ENCODE peak calls at places on chromosomes 4 and X, in ten cellular contexts. Y, U, X, Q, L, Z, R, M, G and B are unnamed samples.

GRCh38 chr4:2058264-2059033 is 678 bp upstream of the NAT8L start:
- DNase-seq in R (peak; percentile 11), M (peak; percentile 64), Y (no peak), Q (no peak), X (no peak), U (peak; percentile 75), Z (no peak), G (no peak), L (no peak), B (no peak)

GRCh38 chrX:134764202-134764785 is 106.0 kb upstream of the PLAC1 start:
- DNase-seq in X (no peak), G (peak; percentile 12), L (no peak), M (no peak), Z (no peak), U (no peak), R (no peak), Q (no peak), Y (peak; percentile 68), B (no peak)

GRCh38 chrX:30863969-30864368 is 25.1 kb downstream of the TAB3 start:
- DNase-seq in G (no peak), M (no peak), L (no peak), Q (no peak), Z (no peak), R (no peak), U (no peak), X (no peak), Y (no peak), B (no peak)

GRCh38 chrX:101803451-101803850 is 128.4 kb downstream of the ZMAT1 start:
- DNase-seq in M (no peak), X (no peak), G (peak; percentile 21), Z (no peak), Y (peak; percentile 13), L (peak; percentile 18), R (no peak), U (no peak), Q (no peak), B (no peak)

GRCh38 chrX:87517571-87518141 is at the start of gene KLHL4:
- DNase-seq in Y (peak; percentile 81), Z (no peak), M (peak; percentile 18), R (no peak), U (peak; percentile 89), Q (no peak), L (peak; percentile 93), G (peak; percentile 92), X (peak; percentile 38), B (peak; percentile 23)

GRCh38 chr4:172850838-172851237 is 317.8 kb upstream of the GALNT7 start:
- DNase-seq in Z (no peak), R (no peak), U (no peak), M (no peak), Q (no peak), X (no peak), L (peak; percentile 73), G (peak; percentile 69), Y (peak; percentile 92), B (no peak)

GRCh38 chr4:98203406-98204235 is 57.6 kb upstream of the RAP1GDS1 start:
- DNase-seq in U (peak; percentile 8), X (no peak), R (no peak), Q (no peak), Y (no peak), M (no peak), G (no peak), L (no peak), Z (no peak), B (no peak)

GRCh38 chr4:69999420-69999819 is 3.7 kb downstream of the STATH start:
- DNase-seq in X (no peak), Z (no peak), M (no peak), G (peak; percentile 1), R (no peak), L (peak; percentile 1), U (no peak), Q (no peak), Y (peak; percentile 63), B (no peak)

GRCh38 chr4:71004281-71004851 is 10.9 kb downstream of the DCK start:
- DNase-seq in R (no peak), X (peak; percentile 41), Z (no peak), U (peak; percentile 62), L (no peak), Q (no peak), Y (no peak), M (no peak), G (no peak), B (no peak)

GRCh38 chr4:4721636-4722035 is 137.8 kb upstream of the MSX1 start:
- DNase-seq in Q (no peak), R (no peak), Z (no peak), M (no peak), X (no peak), L (no peak), U (no peak), Y (no peak), G (no peak), B (no peak)

GRCh38 chr4:4720671-4721070 is 138.8 kb upstream of the MSX1 start:
- DNase-seq in Q (no peak), L (no peak), M (no peak), U (no peak), G (no peak), Z (no peak), Y (no peak), R (no peak), X (no peak), B (no peak)

GRCh38 chr4:4727536-4727935 is 131.9 kb upstream of the MSX1 start:
- DNase-seq in U (no peak), R (no peak), M (no peak), G (no peak), L (no peak), X (no peak), Y (no peak), Z (no peak), Q (no peak), B (no peak)

GRCh38 chr4:4730214-4730613 is 129.3 kb upstream of the MSX1 start:
- DNase-seq in Q (no peak), Y (no peak), Z (no peak), G (peak; percentile 30), R (no peak), L (no peak), M (no peak), X (no peak), U (no peak), B (no peak)

DNA sequence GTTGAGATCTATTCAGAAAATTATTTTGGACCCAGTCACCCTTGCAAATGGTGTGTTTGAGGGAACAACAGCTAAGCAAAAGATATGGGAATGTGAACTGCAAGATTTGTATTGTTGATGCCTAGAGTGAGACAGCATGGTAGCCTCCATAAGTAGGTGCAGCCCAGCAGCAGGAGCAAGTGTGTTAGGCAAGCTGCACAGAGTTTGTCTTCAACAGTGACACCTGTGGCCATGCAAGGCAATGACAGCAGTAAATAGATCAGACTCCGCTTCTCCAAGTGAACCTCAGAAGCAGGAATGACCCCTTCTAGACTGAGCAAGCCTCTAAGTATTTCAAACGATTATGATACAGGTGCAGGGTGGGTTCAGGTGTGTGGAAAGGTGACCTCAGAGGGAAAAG is 133.4 kb upstream of the MSX1 start:
- DNase-seq in Y (no peak), G (no peak), L (no peak), U (no peak), R (no peak), X (no peak), Q (no peak), M (no peak), Z (no peak), B (no peak)
- TF ChIP-seq CTCF in Y (peak; percentile 22), G (peak; percentile 24), L (peak; percentile 24), U (peak; percentile 22), R (no peak), X (peak; percentile 44), Q (no peak), M (peak; percentile 31), Z (peak; percentile 13), B (no peak)

DNA sequence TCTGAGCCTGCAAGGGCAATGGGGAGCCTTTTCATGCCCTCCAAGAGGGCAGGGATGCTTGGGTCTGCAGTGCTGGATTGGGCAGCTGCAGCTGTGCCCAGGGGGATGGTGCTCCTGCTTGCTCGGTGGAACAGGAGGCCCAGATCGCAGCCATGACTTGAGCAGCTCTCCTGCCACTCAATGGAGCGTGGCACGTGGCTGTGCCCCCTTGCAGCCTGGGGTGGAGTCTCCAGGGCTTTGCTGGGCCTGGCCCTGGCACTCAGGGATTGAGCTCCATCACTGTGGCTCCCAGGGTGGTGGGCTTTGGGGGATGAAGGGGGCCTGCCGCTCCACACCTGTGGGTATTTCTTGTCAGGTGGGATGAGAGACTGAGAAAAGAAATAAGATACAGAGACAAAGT is 53.4 kb upstream of the IBSP start:
- DNase-seq in L (no peak), M (no peak), Q (no peak), X (no peak), Z (no peak), U (no peak), R (no peak), G (no peak), Y (no peak), B (no peak)
- TF ChIP-seq CTCF in L (no peak), M (no peak), Q (no peak), X (no peak), Z (no peak), U (no peak), R (no peak), G (no peak), Y (no peak), B (no peak)

GRCh38 chr4:184907810-184908209 is 82.0 kb upstream of the ACSL1 start:
- DNase-seq in R (no peak), Q (no peak), U (no peak), Z (no peak), Y (no peak), L (no peak), X (no peak), G (no peak), M (no peak), B (no peak)

GRCh38 chr4:184902550-184902949 is 76.8 kb upstream of the ACSL1 start:
- DNase-seq in Q (no peak), M (no peak), X (no peak), U (no peak), Y (no peak), G (no peak), L (no peak), Z (no peak), R (no peak), B (no peak)

GRCh38 chr4:184906480-184907097 is 80.8 kb upstream of the ACSL1 start:
- DNase-seq in Y (peak; percentile 27), M (no peak), G (no peak), U (no peak), Q (no peak), Z (no peak), L (no peak), X (no peak), R (no peak), B (no peak)

GRCh38 chr4:184911310-184911709 is 85.5 kb upstream of the ACSL1 start:
- DNase-seq in G (peak; percentile 51), Y (peak; percentile 96), R (no peak), L (peak; percentile 58), Q (no peak), X (no peak), Z (peak; percentile 2), M (no peak), U (no peak), B (no peak)

GRCh38 chr4:184907216-184907615 is 81.4 kb upstream of the ACSL1 start:
- DNase-seq in R (no peak), M (no peak), Q (no peak), Z (no peak), U (no peak), Y (no peak), X (no peak), G (peak; percentile 11), L (peak; percentile 13), B (no peak)
- TF ChIP-seq CTCF in R (peak; percentile 14), M (no peak), Q (no peak), Z (no peak), U (peak; percentile 6), Y (no peak), X (no peak), G (no peak), L (no peak), B (no peak)

GRCh38 chr4:136900706-136901105 is 631.6 kb downstream of the PCDH18 start:
- DNase-seq in G (peak; percentile 1), U (no peak), Y (no peak), X (no peak), R (no peak), Z (no peak), L (peak; percentile 29), Q (no peak), M (no peak), B (no peak)
- TF ChIP-seq CTCF in G (no peak), U (no peak), Y (no peak), X (no peak), R (no peak), Z (no peak), L (no peak), Q (no peak), M (no peak), B (no peak)